ENCODE peak calls at places on chromosome 5, in ten cellular contexts. B is heart left ventricle, A is PC-3, F is A549, W is IMR-90, C is choroid plexus epithelial cell, M is fibroblast of pulmonary artery, I is left ventricle myocardium inferior, U is mucosa of descending colon, Y is lung. N is an unnamed sample.

GRCh38 chr5:145718956-145719355 is 116.2 kb downstream of the PRELID2 start:
- DNase-seq in U (no peak), W (peak; percentile 65), C (peak; percentile 57), Y (no peak), F (peak; percentile 10), I (no peak), M (peak; percentile 51), B (no peak), A (peak; percentile 44), N (peak; percentile 62)

GRCh38 chr5:96627792-96628191 is 34.4 kb upstream of the CAST start:
- DNase-seq in C (no peak), Y (no peak), U (no peak), W (no peak), M (no peak), I (no peak), A (peak; percentile 62), F (peak; percentile 24), B (no peak), N (no peak)

GRCh38 chr5:178240772-178241171 is 8.2 kb upstream of the PHYKPL start:
- DNase-seq in B (no peak), A (no peak), W (no peak), Y (no peak), U (no peak), C (no peak), I (no peak), F (no peak), M (no peak), N (no peak)

GRCh38 chr5:111984044-111984443 is 227.1 kb upstream of the NREP start:
- DNase-seq in M (peak; percentile 82), U (no peak), B (peak; percentile 37), C (peak; percentile 89), F (no peak), W (peak; percentile 92), A (peak; percentile 85), Y (no peak), I (no peak), N (peak; percentile 94)

GRCh38 chr5:99005506-99005905 is 76.7 kb upstream of the CHD1 start:
- DNase-seq in A (no peak), I (no peak), U (no peak), W (no peak), Y (no peak), M (no peak), B (no peak), C (no peak), F (no peak), N (peak; percentile 8)

GRCh38 chr5:31698667-31699066 is 59.7 kb downstream of the PDZD2 start:
- DNase-seq in B (no peak), U (no peak), M (no peak), W (no peak), F (no peak), C (no peak), A (no peak), I (no peak), Y (no peak), N (no peak)

GRCh38 chr5:10563940-10564837 is at the start of gene ANKRD33B:
- DNase-seq in F (peak; percentile 63), A (peak; percentile 88), C (peak; percentile 57), W (peak; percentile 63), U (peak; percentile 67), M (peak; percentile 61), I (peak; percentile 76), Y (peak; percentile 50), B (peak; percentile 82), N (peak; percentile 62)

GRCh38 chr5:90949469-90950358 is 391.1 kb downstream of the ADGRV1 start:
- DNase-seq in A (peak; percentile 57), F (peak; percentile 36), I (no peak), U (no peak), Y (no peak), W (no peak), C (no peak), M (no peak), B (no peak), N (no peak)

GRCh38 chr5:37665889-37666288 is 174.0 kb downstream of the GDNF start:
- DNase-seq in W (no peak), C (no peak), U (peak; percentile 54), B (peak; percentile 66), I (peak; percentile 67), A (no peak), F (no peak), M (peak; percentile 22), Y (peak; percentile 51), N (no peak)

GRCh38 chr5:176540476-176540899 is 3.3 kb upstream of the RNF44 start:
- DNase-seq in B (no peak), W (no peak), C (no peak), Y (no peak), M (no peak), F (no peak), U (no peak), A (no peak), I (no peak), N (no peak)

GRCh38 chr5:54533541-54534179 is 16.1 kb downstream of the SNX18 start:
- DNase-seq in M (no peak), I (no peak), A (no peak), Y (no peak), U (no peak), C (no peak), F (no peak), W (no peak), B (peak; percentile 45), N (peak; percentile 70)

GRCh38 chr5:174801798-174802197 is 77.4 kb downstream of the MSX2 start:
- DNase-seq in I (no peak), W (no peak), Y (no peak), A (no peak), M (no peak), U (no peak), C (no peak), F (no peak), B (no peak), N (peak; percentile 4)

GRCh38 chr5:151157426-151158286 is at the start of gene ANXA6:
- DNase-seq in B (peak; percentile 92), C (peak; percentile 78), I (peak; percentile 91), W (peak; percentile 73), A (peak; percentile 88), Y (peak; percentile 83), M (peak; percentile 78), F (peak; percentile 94), U (peak; percentile 80), N (peak; percentile 68)

GRCh38 chr5:74055446-74056097 is 429.6 kb downstream of the ARHGEF28 start:
- DNase-seq in B (no peak), M (no peak), W (no peak), C (no peak), Y (no peak), U (no peak), F (no peak), I (no peak), A (no peak), N (no peak)

GRCh38 chr5:120532835-120533234 is 68.7 kb downstream of the PRR16 start:
- DNase-seq in Y (no peak), I (no peak), C (no peak), F (peak; percentile 1), A (no peak), U (no peak), W (no peak), B (no peak), M (no peak), N (no peak)

GRCh38 chr5:136133416-136134383 is 1.1 kb downstream of the SMAD5 start:
- DNase-seq in C (peak; percentile 84), W (peak; percentile 59), Y (peak; percentile 51), B (peak; percentile 46), I (peak; percentile 37), F (peak; percentile 27), U (peak; percentile 55), M (peak; percentile 77), A (peak; percentile 51), N (peak; percentile 78)

GRCh38 chr5:141186897-141187512 is at the start of gene PCDHB9:
- DNase-seq in I (no peak), C (peak; percentile 11), U (no peak), W (peak; percentile 8), B (no peak), A (peak; percentile 47), Y (no peak), F (no peak), M (peak; percentile 7), N (no peak)

GRCh38 chr5:14090290-14090689 is 52.9 kb upstream of the TRIO start:
- DNase-seq in I (no peak), F (no peak), U (no peak), B (no peak), A (no peak), M (no peak), Y (no peak), W (no peak), C (no peak), N (no peak)

GRCh38 chr5:119070578-119070827 is 384 bp upstream of the DMXL1 start:
- DNase-seq in C (no peak), A (no peak), I (peak; percentile 83), W (no peak), U (no peak), F (peak; percentile 48), M (no peak), Y (no peak), B (peak; percentile 86), N (no peak)
- TF ChIP-seq CTCF in C (no peak), A (no peak), I (no peak), W (no peak), U (peak; percentile 17), F (no peak), M (no peak), Y (no peak), B (no peak), N (no peak)

GRCh38 chr5:130289132-130290088 is 385.1 kb downstream of the CHSY3 start:
- DNase-seq in A (peak; percentile 80), W (no peak), C (peak; percentile 44), Y (no peak), M (peak; percentile 39), B (no peak), U (no peak), F (no peak), I (no peak), N (peak; percentile 75)
- H3K4me3 ChIP-seq in A (peak overlapping the region; percentile 52), W (no peak overlapping the region), C (no peak overlapping the region), Y (no peak overlapping the region), M (no peak overlapping the region), B (no peak overlapping the region), U (no peak overlapping the region), F (no peak overlapping the region), I (no peak overlapping the region), N (no peak overlapping the region)

GRCh38 chr5:41346609-41347008 is 133.3 kb upstream of the C6 start:
- DNase-seq in F (no peak), C (peak; percentile 67), M (peak; percentile 63), A (peak; percentile 66), B (no peak), I (no peak), W (peak; percentile 49), U (no peak), Y (no peak), N (peak; percentile 50)
- TF ChIP-seq CTCF in F (peak; percentile 8), C (peak; percentile 43), M (peak; percentile 17), A (peak; percentile 67), B (no peak), I (no peak), W (peak; percentile 43), U (no peak), Y (no peak), N (peak; percentile 28)

DNA sequence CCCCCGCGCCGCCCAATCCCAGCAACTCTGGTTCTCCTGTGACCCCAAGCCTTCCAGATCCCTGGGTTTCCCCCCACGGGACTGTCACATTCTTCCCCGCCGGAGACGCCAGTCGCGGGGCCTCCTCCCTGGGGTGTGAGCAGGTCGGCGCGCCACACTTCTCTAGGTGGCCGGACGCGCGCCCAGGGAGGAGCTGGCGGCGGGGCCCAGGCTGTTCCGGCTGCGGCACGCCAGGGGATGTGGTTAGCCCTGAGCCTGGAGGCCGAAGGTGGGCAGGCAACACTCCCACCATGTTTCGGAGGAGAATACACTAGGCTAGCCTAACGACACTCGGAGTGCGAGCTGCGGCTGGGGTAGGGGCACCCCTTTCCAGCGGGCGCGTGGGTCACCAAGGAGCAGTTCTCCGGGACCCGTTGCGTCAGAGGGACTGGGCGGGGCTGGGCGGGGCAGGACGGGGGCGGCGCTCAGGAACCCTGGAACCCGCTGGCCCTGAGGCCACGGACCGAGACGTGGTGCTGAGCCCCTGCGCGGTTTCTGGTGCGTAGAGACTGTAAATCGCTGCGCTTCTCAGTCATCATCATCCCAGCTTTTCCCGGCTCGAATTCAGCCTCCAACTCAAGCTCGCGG is at the start of gene SLC27A6:
- DNase-seq in I (peak; percentile 46), W (no peak), B (peak; percentile 32), Y (no peak), A (no peak), C (peak; percentile 8), F (peak; percentile 13), M (no peak), U (no peak), N (no peak)
- H3K4me3 ChIP-seq in I (peak within 1 kb of the TSS; percentile 72), W (peak within 1 kb of the TSS; percentile 28), B (peak within 1 kb of the TSS; percentile 55), Y (no peak within 1 kb of the TSS), A (no peak within 1 kb of the TSS), C (peak within 1 kb of the TSS; percentile 48), F (peak within 1 kb of the TSS; percentile 41), M (peak within 1 kb of the TSS; percentile 30), U (no peak within 1 kb of the TSS), N (no peak within 1 kb of the TSS)

N was measured in fibroblast of the aortic adventitia.